ENCODE peak calls at places on chromosomes 16 and 17, in four cellular contexts. P is GM12878, H is neural progenitor cell, Z is small intestine. Y is an unnamed sample. For H3K27me3, the result is how much of the 10 kb centered on the place peaks cover.

GRCh38 chr17:70278846-70279465 is 109.6 kb downstream of the KCNJ2 start:
- DNase-seq in P (no peak), H (peak), Z (no peak), Y (no peak)

GRCh38 chr16:53752566-53752965 is 48.6 kb downstream of the FTO start:
- DNase-seq in Z (no peak), H (no peak), P (no peak), Y (no peak)

GRCh38 chr17:47180337-47180736 is 8.8 kb downstream of the CDC27 start:
- DNase-seq in P (no peak), Z (no peak), H (no peak), Y (no peak)

GRCh38 chr17:78374189-78374588 is 4.3 kb upstream of the PGS1 start:
- DNase-seq in H (no peak), Z (no peak), P (no peak), Y (no peak)

GRCh38 chr16:31216552-31217530 is at the start of gene PYDC1:
- DNase-seq in H (peak), Z (no peak), P (no peak), Y (no peak)

GRCh38 chr16:75555707-75556512 is at the start of gene TMEM231:
- DNase-seq in P (no peak), H (peak), Z (peak), Y (peak)

GRCh38 chr16:23148513-23149266 is 562 bp downstream of the USP31 start:
- DNase-seq in Z (peak), P (no peak), H (peak), Y (peak)

GRCh38 chr16:3797904-3798811 is 80.8 kb upstream of the TRAP1 start:
- DNase-seq in P (no peak), Z (no peak), H (peak), Y (no peak)

GRCh38 chr16:56728027-56728426 is 1.9 kb upstream of the NUP93 start:
- DNase-seq in P (no peak), Z (no peak), H (no peak), Y (no peak)

GRCh38 chr17:82324566-82325285 is 7.3 kb upstream of the CD7 start:
- DNase-seq in P (no peak), Z (peak), H (no peak), Y (no peak)

GRCh38 chr16:85528528-85529387 is 84.4 kb upstream of the GSE1 start:
- DNase-seq in Z (no peak), P (no peak), H (no peak), Y (peak)

GRCh38 chr16:12543700-12544476 is 259.8 kb downstream of the CPPED1 start:
- DNase-seq in P (peak), Z (no peak), H (no peak), Y (no peak)

GRCh38 chr16:10228779-10229178 is 46.6 kb upstream of the GRIN2A start:
- DNase-seq in Z (no peak), H (no peak), P (peak), Y (no peak)

DNA sequence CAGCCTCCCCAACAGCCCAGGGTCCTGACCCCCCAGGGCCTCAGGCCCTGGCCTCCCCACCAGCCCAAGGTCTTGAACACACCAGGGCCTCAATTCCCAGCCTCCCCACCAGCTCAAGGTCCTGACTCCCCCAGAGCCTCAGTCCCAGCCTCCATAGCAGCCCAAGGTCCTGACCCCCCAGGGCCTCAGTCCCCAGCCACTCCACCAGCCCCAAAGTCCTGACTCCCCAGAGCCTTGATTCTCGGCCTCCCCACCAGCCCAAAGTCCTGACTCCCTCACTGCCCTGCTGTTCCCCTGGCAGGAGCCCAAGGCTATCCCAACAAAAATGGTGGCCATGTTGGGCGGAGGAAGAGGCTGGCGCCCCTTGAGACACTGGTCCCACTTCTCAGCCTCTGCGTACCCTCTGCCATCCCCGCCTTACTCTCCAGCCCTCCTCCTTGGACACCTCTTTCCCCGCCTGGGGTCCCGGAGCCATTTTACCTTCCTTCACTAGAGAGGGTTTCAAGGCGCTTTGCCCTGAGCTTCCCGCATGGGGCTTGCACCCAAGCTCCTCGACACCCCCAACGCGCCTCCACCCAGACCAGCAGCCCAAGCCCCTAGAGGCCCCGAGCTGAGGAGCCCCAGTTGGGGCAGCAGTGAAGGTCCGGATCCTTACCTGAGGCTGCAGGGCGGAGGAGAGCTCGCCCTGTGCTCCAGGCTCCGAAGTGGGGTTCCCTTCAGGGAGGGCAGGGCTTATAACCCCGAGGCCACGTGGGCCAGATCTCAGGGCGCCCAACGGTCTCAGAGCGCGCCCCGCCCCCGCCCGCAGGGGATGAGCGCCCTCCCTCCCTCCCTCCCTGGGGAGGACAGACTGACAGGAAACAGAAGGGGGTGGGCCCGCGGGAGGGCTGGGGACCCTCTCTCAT is 3.5 kb upstream of the TSPOAP1 start:
- DNase-seq in Z (peak), P (peak), H (no peak), Y (no peak)
- H3K4me3 ChIP-seq in Z (peak), P (peak), H (no peak), Y (no peak)

GRCh38 chr17:42361781-42362186 is 26.5 kb downstream of the STAT3 start:
- DNase-seq in H (no peak), Z (peak), P (no peak), Y (no peak)
- H3K27ac ChIP-seq in H (no peak), Z (no peak), P (no peak), Y (no peak)

DNA sequence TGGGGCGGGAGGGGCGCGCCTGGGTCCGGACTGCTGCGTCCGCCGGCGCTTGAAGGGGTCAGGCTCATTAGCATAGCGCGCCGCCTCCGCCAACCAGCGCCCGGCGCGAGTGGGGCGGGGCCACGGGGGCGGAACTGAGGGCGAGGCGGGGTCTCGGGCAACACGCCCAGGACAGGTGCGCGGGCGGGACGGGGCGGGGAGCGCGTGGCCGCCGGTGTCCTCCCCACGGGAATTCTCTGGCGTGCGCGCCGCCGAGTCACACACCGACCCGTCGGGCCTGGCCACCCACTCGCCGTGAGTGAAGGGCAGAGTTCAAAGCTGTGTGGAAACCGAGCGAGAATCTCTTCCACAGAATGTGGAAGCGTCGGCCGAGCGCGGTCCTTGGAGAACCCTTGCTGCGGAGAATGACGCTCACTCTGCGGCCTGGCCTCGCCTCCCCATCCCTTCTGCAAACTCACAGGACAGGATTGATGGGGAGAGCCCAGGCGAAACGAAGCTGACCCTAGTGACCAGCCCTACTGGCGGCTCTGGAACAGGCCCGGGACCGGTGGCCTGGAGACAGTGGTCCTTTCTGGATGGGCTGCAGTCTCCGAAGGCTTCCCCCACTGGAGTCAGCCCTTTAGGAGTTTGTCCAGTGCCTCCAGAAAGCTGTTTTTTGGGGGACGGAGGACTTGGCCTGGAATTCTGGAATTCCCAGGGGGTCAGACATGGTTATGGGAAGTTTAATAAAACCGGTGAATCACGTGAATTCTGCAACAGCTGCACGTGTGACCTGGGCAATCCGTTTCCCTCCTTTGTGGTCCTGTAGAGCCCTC is at the start of gene SNAI3:
- DNase-seq in P (no peak), H (peak), Z (peak), Y (no peak)
- H3K27me3 ChIP-seq in P (under half), H (half or more), Z (under half), Y (half or more)

GRCh38 chr17:65121368-65121767 is 15.8 kb upstream of the RGS9 start:
- DNase-seq in Z (peak), P (no peak), H (no peak), Y (no peak)

GRCh38 chr17:65121916-65122821 is 15.0 kb upstream of the RGS9 start:
- DNase-seq in Z (no peak), P (peak), H (no peak), Y (no peak)

GRCh38 chr17:65122836-65123756 is 14.1 kb upstream of the RGS9 start:
- DNase-seq in H (peak), P (peak), Z (peak), Y (peak)

GRCh38 chr17:65123757-65124675 is 13.2 kb upstream of the RGS9 start:
- DNase-seq in P (no peak), H (no peak), Z (peak), Y (no peak)
- H3K4me3 ChIP-seq in P (peak), H (peak), Z (no peak), Y (peak)

Y was measured in sigmoid colon.